ENCODE peak calls at places on chromosomes 4 and X, in four cellular contexts. P is fibroblast of lung, V is MM.1S, G is mesendoderm. U is an unnamed sample. For H3K4me1 and H3K79me2, the result is how much of the 10 kb centered on the place peaks cover.

GRCh38 chrX:155612312-155613224 is at the start of gene TMLHE:
- DNase-seq in P (peak), V (peak), G (peak), U (peak)

GRCh38 chrX:73932522-73932921 is 369.5 kb downstream of the CHIC1 start:
- DNase-seq in P (no peak), V (no peak), G (no peak), U (no peak)

GRCh38 chrX:65679071-65679540 is 11.7 kb downstream of the MSN start:
- DNase-seq in P (peak), V (no peak), G (no peak), U (no peak)

GRCh38 chrX:7330551-7330950 is 182.6 kb upstream of the PUDP start:
- DNase-seq in P (peak), V (no peak), G (no peak), U (no peak)

GRCh38 chr4:166153539-166153938 is 280.5 kb downstream of the TLL1 start:
- DNase-seq in P (peak), V (no peak), G (no peak), U (no peak)

GRCh38 chrX:152907084-152907651 is 9.3 kb downstream of the ZNF185 start:
- DNase-seq in P (peak), V (no peak), G (peak), U (no peak)

GRCh38 chr4:94678896-94679295 is 78.9 kb upstream of the BMPR1B start:
- DNase-seq in P (peak), V (no peak), G (no peak), U (no peak)

GRCh38 chr4:11805837-11806236 is 377.1 kb upstream of the HS3ST1 start:
- DNase-seq in P (peak), V (peak), G (peak), U (no peak)

DNA sequence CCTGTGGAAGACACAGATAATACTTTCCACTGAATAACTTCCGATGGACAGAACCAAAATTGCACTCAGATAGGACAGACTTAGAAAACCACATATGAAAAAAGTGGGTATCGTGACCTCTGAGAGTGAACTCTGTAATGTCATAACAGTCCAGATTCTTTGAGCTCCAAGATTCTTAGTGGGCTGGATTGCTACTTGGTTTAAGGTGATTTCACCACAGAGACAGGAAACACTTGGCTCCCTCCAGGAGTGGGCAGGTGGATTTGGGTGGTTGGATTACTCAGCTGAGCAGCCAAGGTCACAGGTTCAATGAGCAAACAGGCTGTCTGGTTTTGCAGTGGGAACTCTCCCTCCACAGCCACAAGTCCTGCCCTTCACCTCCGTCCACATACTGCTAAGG is 126.0 kb downstream of the AFAP1 start:
- DNase-seq in P (peak), V (no peak), G (no peak), U (no peak)
- H3K4me1 ChIP-seq in P (under half), V (under half), G (under half), U (under half)

GRCh38 chr4:184529283-184529682 is 54.9 kb upstream of the IRF2 start:
- DNase-seq in P (peak), V (no peak), G (peak), U (peak)
- H3K79me2 ChIP-seq in P (under half), V (under half), G (under half), U (under half)

DNA sequence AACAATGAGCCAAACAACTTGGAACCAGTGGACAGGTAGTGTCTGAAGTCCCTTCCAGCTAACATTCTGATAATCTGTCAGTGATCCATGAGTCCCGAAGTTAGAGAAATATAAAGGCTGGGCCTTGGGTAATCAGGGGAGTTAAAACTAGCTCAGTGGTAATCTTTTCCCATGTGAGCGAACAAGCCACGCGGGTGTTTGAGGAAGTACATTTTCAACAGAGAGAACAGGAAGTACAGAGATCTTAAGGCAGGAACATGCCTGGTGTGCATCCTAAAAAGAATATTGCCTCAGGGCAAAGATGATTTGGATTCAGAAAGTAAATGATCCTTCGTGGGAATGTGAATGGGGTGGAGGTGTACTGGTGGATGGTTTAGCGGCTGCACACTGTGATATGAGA is 42.9 kb downstream of the FNIP2 start:
- DNase-seq in P (no peak), V (no peak), G (no peak), U (peak)
- H3K27ac ChIP-seq in P (no peak), V (no peak), G (no peak), U (peak)

GRCh38 chrX:39440734-39441305 is 639.6 kb downstream of the MID1IP1 start:
- DNase-seq in P (no peak), V (peak), G (peak), U (no peak)
- H3K4me1 ChIP-seq in P (under half), V (under half), G (under half), U (under half)

DNA sequence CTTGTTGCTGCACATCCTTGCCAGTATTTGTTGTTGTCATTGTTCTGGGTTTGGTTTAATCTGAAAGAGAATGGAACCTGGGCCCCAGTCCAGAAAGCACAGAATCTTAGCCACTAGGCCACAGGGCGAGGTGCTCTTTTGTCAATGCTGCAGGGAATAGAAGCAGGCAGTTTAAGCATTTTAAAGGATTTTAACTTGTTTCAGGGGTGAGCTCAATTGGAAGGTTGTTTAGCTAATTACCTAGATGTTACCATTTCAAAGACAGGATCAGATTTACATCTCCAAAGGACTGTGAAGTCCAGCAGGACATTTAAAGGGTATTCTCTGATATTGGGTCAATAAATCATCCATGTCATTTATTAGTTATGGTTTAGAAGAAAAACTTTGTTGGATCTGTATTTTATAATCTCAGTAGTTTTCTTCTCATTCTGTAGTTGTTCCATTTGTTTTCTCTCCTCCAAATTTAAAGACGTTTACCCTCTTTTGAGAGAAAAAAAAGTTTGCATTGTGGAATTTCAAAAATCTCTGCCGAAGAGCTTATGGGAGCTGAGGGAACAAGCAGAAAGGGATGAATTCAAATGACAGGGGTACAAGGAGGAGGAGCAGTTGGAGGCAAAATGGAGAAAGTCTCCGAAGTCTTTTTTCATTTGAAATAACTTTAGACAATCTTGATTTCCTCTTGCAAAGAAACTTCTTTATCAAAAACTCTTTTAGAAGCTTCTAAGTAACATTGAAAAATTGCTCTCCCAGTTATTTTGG is 57.5 kb upstream of the FAM47C start:
- DNase-seq in P (no peak), V (no peak), G (peak), U (no peak)
- H3K79me2 ChIP-seq in P (under half), V (under half), G (under half), U (under half)

GRCh38 chrX:48540480-48540879 is 966 bp downstream of the TBC1D25 start:
- DNase-seq in P (no peak), V (peak), G (peak), U (no peak)
- H3K27ac ChIP-seq in P (no peak), V (peak), G (no peak), U (no peak)

GRCh38 chr4:187396106-187396505 is 599.5 kb upstream of the ZFP42 start:
- DNase-seq in P (no peak), V (no peak), G (no peak), U (no peak)
- H3K4me1 ChIP-seq in P (under half), V (under half), G (under half), U (under half)

GRCh38 chr4:87078987-87079469 is 141.4 kb downstream of the KLHL8 start:
- DNase-seq in P (peak), V (no peak), G (no peak), U (no peak)

GRCh38 chr4:87075876-87076275 is 141.1 kb downstream of the AFF1 start:
- DNase-seq in P (no peak), V (no peak), G (no peak), U (no peak)

GRCh38 chr4:87076690-87077358 is 142.0 kb downstream of the AFF1 start:
- DNase-seq in P (no peak), V (no peak), G (no peak), U (no peak)

GRCh38 chr4:87079967-87080366 is 140.5 kb downstream of the KLHL8 start:
- DNase-seq in P (no peak), V (no peak), G (peak), U (no peak)

DNA sequence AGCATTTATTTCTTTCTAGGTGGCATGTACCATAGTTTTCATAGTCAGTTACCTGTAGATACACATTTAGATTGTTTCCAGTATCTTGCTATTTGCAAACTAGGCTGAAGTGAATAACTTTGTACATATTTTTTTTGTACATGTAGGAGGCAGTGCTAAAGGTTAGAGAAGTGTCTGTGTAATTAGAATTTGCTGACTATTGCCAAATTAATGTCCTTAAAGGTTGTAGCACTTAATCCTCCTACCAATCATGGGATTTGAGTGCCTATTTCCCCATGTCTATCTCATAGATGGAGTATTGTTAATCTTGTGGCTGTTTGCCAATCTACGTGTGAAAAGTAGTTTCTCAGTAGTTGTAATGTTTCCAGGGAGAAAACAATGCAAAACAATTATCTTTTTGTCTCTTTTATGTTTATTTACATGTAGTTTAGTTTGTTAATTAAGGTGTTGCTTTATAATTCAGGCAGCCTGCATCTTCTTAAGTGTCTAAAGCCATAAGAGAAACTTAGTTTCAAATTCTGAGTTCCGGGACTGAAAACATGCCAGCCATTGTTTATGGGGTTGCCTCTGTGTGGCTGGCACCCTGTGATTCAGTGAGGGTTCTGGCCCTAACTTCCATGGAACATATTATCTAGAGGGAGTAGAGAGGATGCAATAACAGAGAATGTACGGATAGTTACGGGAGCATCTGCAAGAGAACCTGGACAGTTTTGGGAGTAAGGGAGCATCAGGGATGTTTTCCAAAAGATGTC is 142.4 kb downstream of the KLHL8 start:
- DNase-seq in P (no peak), V (no peak), G (no peak), U (no peak)
- H3K79me2 ChIP-seq in P (under half), V (half or more), G (under half), U (under half)

GRCh38 chr4:80237992-80238391 is 28.5 kb upstream of the FGF5 start:
- DNase-seq in P (peak), V (no peak), G (no peak), U (no peak)
- H3K27ac ChIP-seq in P (peak), V (no peak), G (no peak), U (no peak)

DNA sequence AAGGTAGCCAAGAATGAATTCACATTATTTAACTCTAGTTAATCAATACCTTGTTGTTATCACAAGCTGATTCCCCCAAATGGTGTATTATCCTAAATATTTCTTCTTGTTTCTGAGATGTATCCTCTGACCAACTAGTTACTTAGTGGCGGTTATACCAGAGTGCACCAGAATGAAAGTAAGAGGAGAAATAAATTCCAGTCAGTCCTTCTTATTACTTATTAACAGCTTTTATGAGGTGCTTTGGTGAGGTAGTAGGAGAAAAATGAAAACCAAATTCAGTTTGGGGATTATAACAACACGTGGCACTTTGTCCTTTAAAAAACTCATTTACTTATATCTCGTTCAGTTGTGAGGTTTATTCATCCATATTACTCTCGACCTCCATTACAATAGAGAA is 101.9 kb downstream of the AMMECR1 start:
- DNase-seq in P (no peak), V (no peak), G (no peak), U (no peak)
- H3K4me1 ChIP-seq in P (under half), V (under half), G (under half), U (under half)